ENCODE peak calls at places on chromosomes 6 and 20, in four cellular contexts. B, D, U and E are unnamed samples.

GRCh38 chr6:154478021-154478651 is 32.3 kb downstream of the CNKSR3 start:
- DNase-seq in B (no peak), U (no peak), D (no peak), E (no peak)

GRCh38 chr6:146028250-146028789 is 542 bp upstream of the GRM1 start:
- DNase-seq in D (peak; percentile 36), B (peak; percentile 80), U (no peak), E (peak; percentile 85)

GRCh38 chr20:38175221-38176030 is 10.4 kb upstream of the TGM2 start:
- DNase-seq in D (no peak), U (no peak), B (no peak), E (no peak)

GRCh38 chr20:40317156-40317790 is 371.8 kb downstream of the MAFB start:
- DNase-seq in B (no peak), D (no peak), U (no peak), E (no peak)

GRCh38 chr20:45320948-45321595 is 13.0 kb upstream of the MATN4 start:
- DNase-seq in B (no peak), D (no peak), U (peak; percentile 57), E (no peak)

GRCh38 chr6:90175627-90176538 is 120.8 kb downstream of the BACH2 start:
- DNase-seq in U (no peak), D (no peak), B (no peak), E (no peak)

GRCh38 chr20:48148020-48148419 is 362.7 kb upstream of the SULF2 start:
- DNase-seq in D (no peak), B (no peak), U (no peak), E (no peak)

GRCh38 chr6:20400476-20401402 is 940 bp upstream of the E2F3 start:
- DNase-seq in U (no peak), D (peak; percentile 50), B (peak; percentile 75), E (peak; percentile 67)

GRCh38 chr6:36649721-36650484 is 28.6 kb upstream of the CDKN1A start:
- DNase-seq in U (no peak), D (no peak), B (no peak), E (no peak)

GRCh38 chr6:159762681-159763293 is 942 bp downstream of the ACAT2 start:
- DNase-seq in U (no peak), D (peak; percentile 74), B (peak; percentile 56), E (no peak)

GRCh38 chr20:7031222-7031621 is 263.7 kb downstream of the BMP2 start:
- DNase-seq in U (no peak), D (peak; percentile 5), B (no peak), E (peak; percentile 8)

GRCh38 chr20:5497556-5497955 is 180.8 kb upstream of the PROKR2 start:
- DNase-seq in U (no peak), D (no peak), B (no peak), E (no peak)

GRCh38 chr20:25571240-25571639 is 14.1 kb downstream of the NINL start:
- DNase-seq in B (no peak), D (no peak), U (no peak), E (no peak)

GRCh38 chr6:487956-488355 is 96.4 kb downstream of the IRF4 start:
- DNase-seq in D (no peak), U (no peak), B (no peak), E (no peak)

GRCh38 chr20:31781945-31782344 is 37.2 kb upstream of the MYLK2 start:
- DNase-seq in U (no peak), B (no peak), D (no peak), E (no peak)

GRCh38 chr6:138416201-138416600 is 12.2 kb downstream of the HEBP2 start:
- DNase-seq in U (no peak), D (no peak), B (no peak), E (no peak)

GRCh38 chr20:57104113-57104512 is 162.3 kb downstream of the BMP7 start:
- DNase-seq in B (no peak), D (no peak), U (no peak), E (no peak)

GRCh38 chr6:131136021-131136847 is 967 bp downstream of the AKAP7 start:
- DNase-seq in D (peak; percentile 73), B (no peak), U (no peak), E (no peak)

GRCh38 chr6:149335924-149336323 is 18.4 kb downstream of the TAB2 start:
- DNase-seq in B (no peak), D (no peak), U (no peak), E (no peak)

GRCh38 chr6:141203902-141204575 is 928.7 kb upstream of the GJE1 start:
- DNase-seq in U (no peak), B (no peak), D (no peak), E (no peak)

GRCh38 chr20:7843613-7844012 is 96.6 kb downstream of the HAO1 start:
- DNase-seq in B (no peak), U (no peak), D (no peak), E (no peak)

GRCh38 chr6:26202201-26202611 is 115.0 kb downstream of the HFE start:
- DNase-seq in D (no peak), B (no peak), U (no peak), E (no peak)

GRCh38 chr6:112640895-112641294 is 293.8 kb downstream of the RFPL4B start:
- DNase-seq in B (no peak), U (no peak), D (no peak), E (no peak)
- TF ChIP-seq TARDBP in B (no peak), U (no peak), D (no peak), E (no peak)

DNA sequence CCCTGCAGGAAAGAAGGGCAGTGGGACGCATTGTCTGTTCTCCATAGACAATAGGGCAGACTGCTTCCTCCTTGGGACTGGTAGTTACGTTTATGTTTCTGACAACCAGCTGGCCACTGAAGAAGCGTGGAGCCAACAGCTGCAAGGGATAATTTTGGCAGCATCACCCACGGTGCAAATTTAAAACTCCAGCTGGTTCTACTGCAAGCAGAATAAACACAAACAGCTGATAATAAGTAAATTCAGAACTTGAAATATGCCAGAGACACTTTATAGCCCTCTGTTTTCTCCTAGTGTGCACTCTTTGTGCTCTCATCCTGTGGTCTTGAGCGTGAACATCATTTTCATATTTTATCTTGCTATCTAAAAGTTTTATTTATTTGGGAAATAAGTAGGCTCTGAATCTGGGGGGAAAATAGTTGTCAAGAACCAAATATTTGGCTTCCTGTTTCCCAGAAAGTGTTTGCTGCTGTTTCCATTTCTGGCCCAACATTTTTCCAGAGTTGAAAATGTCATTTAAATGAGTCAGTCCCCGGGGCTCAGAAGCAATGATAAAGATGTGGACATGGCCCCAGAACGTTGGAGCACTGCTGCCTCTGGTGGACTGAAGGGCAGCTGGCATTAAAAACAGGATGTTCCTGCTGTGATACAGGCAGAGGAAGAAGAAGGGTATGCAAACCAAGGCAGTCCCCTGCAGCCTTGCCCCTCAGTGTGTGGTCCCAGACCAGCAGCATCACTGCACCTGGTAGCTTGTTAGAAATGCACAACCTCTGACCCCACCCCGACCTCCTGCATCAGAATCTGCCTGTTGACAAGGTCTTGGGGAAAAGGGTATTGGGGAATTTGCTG is 12.5 kb upstream of the THBD start:
- DNase-seq in D (peak; percentile 29), B (no peak), U (no peak), E (peak; percentile 25)
- TF ChIP-seq TARDBP in D (no peak), B (no peak), U (no peak), E (no peak)

GRCh38 chr20:34581341-34582189 is 23.0 kb downstream of the MAP1LC3A start:
- DNase-seq in D (no peak), U (peak; percentile 21), B (no peak), E (peak; percentile 22)

GRCh38 chr20:34580588-34580940 is 22.0 kb downstream of the MAP1LC3A start:
- DNase-seq in D (no peak), B (no peak), U (no peak), E (no peak)

GRCh38 chr20:34578521-34579147 is 20.1 kb downstream of the MAP1LC3A start:
- DNase-seq in U (no peak), D (no peak), B (no peak), E (no peak)

GRCh38 chr20:34579191-34579661 is 20.7 kb downstream of the MAP1LC3A start:
- DNase-seq in U (no peak), B (no peak), D (peak; percentile 45), E (no peak)

GRCh38 chr20:34579936-34580587 is 21.5 kb downstream of the MAP1LC3A start:
- DNase-seq in D (no peak), B (no peak), U (peak; percentile 67), E (no peak)
- TF ChIP-seq TARDBP in D (no peak), B (no peak), U (no peak), E (no peak)

DNA sequence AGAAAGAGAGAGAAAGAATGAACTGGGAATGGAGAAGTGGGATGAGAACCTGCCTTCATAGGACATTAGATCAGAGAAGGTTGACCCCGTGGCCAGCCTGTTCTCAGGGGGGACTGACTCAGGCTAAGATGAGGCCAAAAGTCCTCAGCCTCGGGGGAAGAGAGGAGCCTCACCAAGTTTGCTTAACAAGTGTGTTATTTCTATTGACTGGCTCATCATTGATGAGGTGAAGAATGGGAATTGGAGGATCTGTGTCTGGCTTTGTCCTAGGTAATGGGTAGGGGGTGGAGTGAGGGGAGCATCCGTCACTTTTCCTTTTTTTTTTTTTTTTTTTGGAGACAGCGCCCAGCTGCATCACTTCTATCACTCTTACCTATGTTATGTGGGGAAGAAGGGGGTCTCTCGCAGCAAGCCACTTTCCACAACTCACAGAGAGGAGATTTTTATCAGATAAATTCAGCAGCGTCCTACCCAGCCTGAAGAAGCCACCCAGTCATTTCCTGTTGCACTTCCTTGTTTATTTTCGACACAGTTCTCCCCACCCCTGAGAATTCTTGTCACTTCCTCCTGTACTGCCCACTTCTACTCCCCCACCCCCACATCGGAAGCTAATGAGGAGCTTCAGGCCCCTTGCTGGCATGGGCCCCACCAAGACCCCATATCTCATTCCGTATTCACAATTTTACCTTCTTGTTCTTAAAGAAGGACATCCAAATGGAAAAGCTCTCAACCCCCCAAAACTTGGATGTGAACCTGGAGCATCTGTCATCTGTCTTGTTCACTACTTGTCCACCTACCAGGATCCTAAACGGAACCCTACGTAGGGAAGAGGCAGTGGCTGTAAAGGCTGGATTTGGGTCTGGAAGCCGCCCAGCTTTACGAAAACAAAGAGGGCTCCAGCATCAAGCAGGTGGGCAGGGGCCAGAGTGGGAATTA is 2.8 kb upstream of the RNASET2 start:
- DNase-seq in U (no peak), D (peak; percentile 75), B (no peak), E (no peak)
- TF ChIP-seq TARDBP in U (no peak), D (no peak), B (no peak), E (no peak)

GRCh38 chr20:59525500-59526241 is 78.7 kb upstream of the PHACTR3 start:
- DNase-seq in U (no peak), B (peak; percentile 56), D (peak; percentile 59), E (peak; percentile 78)

GRCh38 chr20:59520814-59521213 is 83.5 kb upstream of the PHACTR3 start:
- DNase-seq in U (no peak), D (no peak), B (no peak), E (no peak)

DNA sequence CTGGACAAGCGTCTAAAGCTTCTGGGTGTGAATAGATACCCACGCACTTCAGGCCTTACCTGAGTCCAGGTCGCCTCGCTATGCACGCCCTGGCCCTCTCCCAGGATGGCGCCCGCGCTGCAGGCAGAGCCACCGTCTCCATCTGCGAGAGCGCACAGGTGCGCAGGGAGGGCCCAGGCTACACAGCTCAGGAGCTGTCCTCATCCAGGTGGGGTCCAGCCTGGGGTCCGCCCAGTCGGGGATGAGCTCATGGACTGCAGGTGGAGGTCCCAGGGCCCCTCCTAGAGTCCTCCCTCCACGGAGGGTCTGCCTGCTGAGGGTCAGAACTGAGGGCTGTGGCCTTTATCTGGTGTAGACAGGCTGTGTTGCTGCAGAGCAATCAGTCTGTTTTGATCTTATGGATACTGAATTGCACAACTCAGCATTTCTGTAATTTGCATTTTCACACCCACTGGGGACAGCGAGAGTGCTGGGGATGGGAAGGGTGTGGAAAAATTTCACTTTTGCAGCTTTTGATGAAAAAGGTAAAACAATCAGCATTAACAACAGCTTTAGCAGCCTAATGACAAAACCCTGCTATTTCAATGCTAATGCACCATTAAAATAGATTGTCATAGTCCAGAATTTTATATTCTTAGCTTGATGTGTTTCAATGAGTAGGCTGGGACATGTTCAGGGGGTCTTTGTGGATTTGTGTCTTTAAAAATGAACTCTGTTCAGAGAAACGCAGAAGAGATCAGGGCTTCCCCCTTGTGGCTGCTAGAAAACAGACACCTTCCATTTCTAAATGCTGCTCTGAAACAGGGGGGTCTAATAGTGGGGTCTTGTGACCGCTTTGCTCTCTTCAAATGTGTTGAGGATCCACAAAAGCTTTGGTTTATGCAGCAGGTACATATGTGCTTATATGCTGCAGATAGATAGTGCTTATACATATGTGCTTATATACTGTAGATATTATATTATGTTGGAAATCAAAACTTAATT is 77.8 kb upstream of the PHACTR3 start:
- DNase-seq in D (peak; percentile 33), U (no peak), B (peak; percentile 21), E (peak; percentile 35)
- TF ChIP-seq TARDBP in D (no peak), U (no peak), B (no peak), E (no peak)